ENCODE peak calls at places on chromosomes 12 and 14, in five cellular contexts. I is T-helper 22 cell; M is effector memory CD4-positive, alpha-beta T cell; T is activated effector memory CD4-positive, alpha-beta T cell treated with Interleukin-2 at 50 U/mL for 16 hours; Z is NCI-H1092. D is an unnamed sample.

GRCh38 chr14:72678360-72678759 is 215.5 kb downstream of the DPF3 start:
- DNase-seq in I (no peak), M (no peak), T (no peak), Z (no peak), D (no peak)

GRCh38 chr14:99075061-99075460 is 196.9 kb downstream of the BCL11B start:
- DNase-seq in I (no peak), M (no peak), T (no peak), Z (no peak), D (no peak)

GRCh38 chr14:61388173-61388975 is 67.0 kb downstream of the PRKCH start:
- DNase-seq in I (peak; percentile 19), M (no peak), T (no peak), Z (no peak), D (peak; percentile 23)

GRCh38 chr12:26121323-26121740 is 3.5 kb downstream of the BHLHE41 start:
- DNase-seq in I (no peak), M (no peak), T (no peak), Z (no peak), D (peak; percentile 25)

GRCh38 chr12:18165889-18166288 is 75.9 kb upstream of the RERGL start:
- DNase-seq in I (no peak), M (no peak), T (no peak), Z (no peak), D (no peak)

GRCh38 chr12:90015228-90015627 is 306.6 kb upstream of the ATP2B1 start:
- DNase-seq in I (no peak), M (no peak), T (no peak), Z (no peak), D (no peak)

GRCh38 chr14:31895206-31895605 is 181.9 kb upstream of the ARHGAP5 start:
- DNase-seq in I (no peak), M (no peak), T (no peak), Z (no peak), D (no peak)

GRCh38 chr12:121000530-121000929 is 15.8 kb downstream of the C12orf43 start:
- DNase-seq in I (no peak), M (no peak), T (no peak), Z (no peak), D (no peak)

GRCh38 chr12:121314441-121314840 is 17.9 kb upstream of the CAMKK2 start:
- DNase-seq in I (no peak), M (no peak), T (no peak), Z (no peak), D (no peak)

GRCh38 chr14:58239259-58240210 is 5.1 kb upstream of the PSMA3 start:
- DNase-seq in I (peak; percentile 61), M (peak; percentile 79), T (peak; percentile 60), Z (peak; percentile 16), D (peak; percentile 73)

GRCh38 chr12:78192979-78193378 is 362.3 kb downstream of the NAV3 start:
- DNase-seq in I (no peak), M (no peak), T (no peak), Z (no peak), D (no peak)

GRCh38 chr12:129911437-129912049 is 7.7 kb upstream of the TMEM132D start:
- DNase-seq in I (no peak), M (no peak), T (no peak), Z (peak; percentile 65), D (peak; percentile 86)

D was measured in DMS53.